ENCODE peak calls at places on chromosome 18, in six cellular contexts. One of them, this sample, is unnamed.

GRCh38 chr18:56000041-56000440 is 412.0 kb upstream of the TCF4 start:
- DNase-seq in frontal cortex: no peak
- DNase-seq in putamen: no peak
- DNase-seq in COR-L47: no peak
- DNase-seq in A172: no peak
- DNase-seq in NCI-H1092: no peak
- DNase-seq in this sample: no peak

GRCh38 chr18:75896865-75897264 is 469.4 kb upstream of the SMIM21 start:
- DNase-seq in frontal cortex: no peak
- DNase-seq in putamen: no peak
- DNase-seq in COR-L47: peak
- DNase-seq in A172: peak
- DNase-seq in NCI-H1092: peak
- DNase-seq in this sample: peak

GRCh38 chr18:22282311-22283235 is 113.2 kb downstream of the GATA6 start:
- DNase-seq in frontal cortex: no peak
- DNase-seq in putamen: no peak
- DNase-seq in COR-L47: no peak
- DNase-seq in A172: peak
- DNase-seq in NCI-H1092: no peak
- DNase-seq in this sample: no peak

GRCh38 chr18:11861583-11862288 is 10.5 kb downstream of the CHMP1B start:
- DNase-seq in frontal cortex: no peak
- DNase-seq in putamen: no peak
- DNase-seq in COR-L47: no peak
- DNase-seq in A172: no peak
- DNase-seq in NCI-H1092: no peak
- DNase-seq in this sample: no peak

GRCh38 chr18:3448845-3449701 is 899 bp upstream of the TGIF1 start:
- DNase-seq in frontal cortex: peak
- DNase-seq in putamen: peak
- DNase-seq in COR-L47: peak
- DNase-seq in A172: peak
- DNase-seq in NCI-H1092: no peak
- DNase-seq in this sample: peak

GRCh38 chr18:51433881-51434280 is 236.4 kb upstream of the MEX3C start:
- DNase-seq in frontal cortex: no peak
- DNase-seq in putamen: no peak
- DNase-seq in COR-L47: no peak
- DNase-seq in A172: no peak
- DNase-seq in NCI-H1092: no peak
- DNase-seq in this sample: no peak

GRCh38 chr18:48719988-48720654 is 181.3 kb downstream of the CTIF start:
- DNase-seq in frontal cortex: no peak
- DNase-seq in putamen: peak
- DNase-seq in COR-L47: no peak
- DNase-seq in A172: peak
- DNase-seq in NCI-H1092: no peak
- DNase-seq in this sample: no peak

GRCh38 chr18:35024965-35025364 is 16.2 kb upstream of the MAPRE2 start:
- DNase-seq in frontal cortex: no peak
- DNase-seq in putamen: no peak
- DNase-seq in COR-L47: no peak
- DNase-seq in A172: no peak
- DNase-seq in NCI-H1092: no peak
- DNase-seq in this sample: no peak

GRCh38 chr18:74465775-74466174 is 8.7 kb upstream of the DIPK1C start:
- DNase-seq in frontal cortex: no peak
- DNase-seq in putamen: no peak
- DNase-seq in COR-L47: no peak
- DNase-seq in A172: no peak
- DNase-seq in NCI-H1092: no peak
- DNase-seq in this sample: no peak

GRCh38 chr18:27887287-27887686 is 289.6 kb downstream of the CDH2 start:
- DNase-seq in frontal cortex: no peak
- DNase-seq in putamen: no peak
- DNase-seq in COR-L47: no peak
- DNase-seq in A172: peak
- DNase-seq in NCI-H1092: no peak
- DNase-seq in this sample: no peak

GRCh38 chr18:12741351-12741750 is 38.5 kb downstream of the PSMG2 start:
- DNase-seq in frontal cortex: no peak
- DNase-seq in putamen: no peak
- DNase-seq in COR-L47: peak
- DNase-seq in A172: peak
- DNase-seq in NCI-H1092: no peak
- DNase-seq in this sample: no peak

GRCh38 chr18:57275111-57275510 is 77.2 kb upstream of the ST8SIA3 start:
- DNase-seq in frontal cortex: no peak
- DNase-seq in putamen: peak
- DNase-seq in COR-L47: peak
- DNase-seq in A172: no peak
- DNase-seq in NCI-H1092: no peak
- DNase-seq in this sample: no peak

GRCh38 chr18:21105936-21106335 is 5.7 kb downstream of the ROCK1 start:
- DNase-seq in frontal cortex: no peak
- DNase-seq in putamen: no peak
- DNase-seq in COR-L47: no peak
- DNase-seq in A172: no peak
- DNase-seq in NCI-H1092: no peak
- DNase-seq in this sample: no peak

GRCh38 chr18:72360628-72361027 is 183.5 kb downstream of the CBLN2 start:
- DNase-seq in frontal cortex: no peak
- DNase-seq in putamen: no peak
- DNase-seq in COR-L47: no peak
- DNase-seq in A172: no peak
- DNase-seq in NCI-H1092: no peak
- DNase-seq in this sample: no peak

GRCh38 chr18:25284861-25285574 is 66.9 kb downstream of the ZNF521 start:
- DNase-seq in frontal cortex: no peak
- DNase-seq in putamen: no peak
- DNase-seq in COR-L47: no peak
- DNase-seq in A172: no peak
- DNase-seq in NCI-H1092: no peak
- DNase-seq in this sample: no peak

GRCh38 chr18:11310476-11311086 is 161.2 kb upstream of the PIEZO2 start:
- DNase-seq in frontal cortex: no peak
- DNase-seq in putamen: no peak
- DNase-seq in COR-L47: peak
- DNase-seq in A172: peak
- DNase-seq in NCI-H1092: no peak
- DNase-seq in this sample: peak

GRCh38 chr18:75249672-75250470 is 39.3 kb downstream of the TSHZ1 start:
- DNase-seq in frontal cortex: no peak
- DNase-seq in putamen: no peak
- DNase-seq in COR-L47: no peak
- DNase-seq in A172: no peak
- DNase-seq in NCI-H1092: no peak
- DNase-seq in this sample: no peak

GRCh38 chr18:65255417-65255816 is 495.4 kb upstream of the CDH7 start:
- DNase-seq in frontal cortex: no peak
- DNase-seq in putamen: no peak
- DNase-seq in COR-L47: no peak
- DNase-seq in A172: no peak
- DNase-seq in NCI-H1092: no peak
- DNase-seq in this sample: no peak

GRCh38 chr18:69400253-69400975 is at the start of gene DOK6:
- DNase-seq in frontal cortex: peak
- DNase-seq in putamen: peak
- DNase-seq in COR-L47: peak
- DNase-seq in A172: no peak
- DNase-seq in NCI-H1092: peak
- DNase-seq in this sample: peak

GRCh38 chr18:74388227-74388626 is 68.9 kb downstream of the DIPK1C start:
- DNase-seq in frontal cortex: no peak
- DNase-seq in putamen: no peak
- DNase-seq in COR-L47: peak
- DNase-seq in A172: no peak
- DNase-seq in NCI-H1092: no peak
- DNase-seq in this sample: no peak

GRCh38 chr18:36211612-36212065 is 24.3 kb downstream of the MOCOS start:
- DNase-seq in frontal cortex: no peak
- DNase-seq in putamen: no peak
- DNase-seq in COR-L47: no peak
- DNase-seq in A172: peak
- DNase-seq in NCI-H1092: no peak
- DNase-seq in this sample: no peak

This sample was measured in neural crest cell.